ENCODE peak calls at places on chromosome 3, in six cellular contexts. E, W, U, N, H and B are unnamed samples.

GRCh38 chr3:71724584-71725278 is 471 bp downstream of the EIF4E3 start:
- DNase-seq in W (peak), H (no peak), U (no peak), E (no peak), N (peak), B (peak)

GRCh38 chr3:20160230-20160629 is 25.8 kb downstream of the SGO1 start:
- DNase-seq in E (no peak), H (no peak), N (no peak), W (no peak), U (no peak), B (no peak)

GRCh38 chr3:116050311-116050710 is 395.0 kb downstream of the LSAMP start:
- DNase-seq in E (no peak), H (no peak), W (no peak), U (no peak), N (no peak), B (no peak)

GRCh38 chr3:51982352-51982837 is 940 bp upstream of the ACY1 start:
- DNase-seq in U (no peak), N (peak), H (peak), E (no peak), W (no peak), B (peak)

GRCh38 chr3:193894121-193894863 is 241.7 kb upstream of the HES1 start:
- DNase-seq in U (no peak), E (no peak), N (no peak), H (peak), W (peak), B (no peak)

GRCh38 chr3:14266361-14266760 is 87.7 kb downstream of the LSM3 start:
- DNase-seq in U (no peak), E (no peak), N (no peak), H (peak), W (no peak), B (no peak)

GRCh38 chr3:114646521-114646920 is 352.7 kb downstream of the TIGIT start:
- DNase-seq in E (no peak), H (no peak), W (no peak), N (no peak), U (no peak), B (no peak)

GRCh38 chr3:111874177-111874820 is 15.2 kb downstream of the PHLDB2 start:
- DNase-seq in E (no peak), H (no peak), N (peak), U (no peak), W (no peak), B (no peak)

GRCh38 chr3:178263236-178263916 is 272.9 kb upstream of the KCNMB2 start:
- DNase-seq in H (no peak), N (no peak), E (no peak), W (no peak), U (no peak), B (peak)

GRCh38 chr3:39052613-39053012 is 797 bp downstream of the WDR48 start:
- DNase-seq in E (no peak), H (no peak), N (no peak), W (no peak), U (no peak), B (no peak)

GRCh38 chr3:132352556-132353143 is 35.4 kb downstream of the ACP3 start:
- DNase-seq in H (peak), N (peak), U (peak), W (no peak), E (peak), B (peak)

GRCh38 chr3:46509661-46510187 is 11.9 kb downstream of the RTP3 start:
- DNase-seq in H (no peak), N (no peak), U (no peak), W (no peak), E (no peak), B (peak)